ENCODE peak calls at places on chromosome 16, in four cellular contexts. A is aorta, B is AG04449, L is ACHN. F is an unnamed sample.

GRCh38 chr16:3882531-3882930 is 2.0 kb upstream of the CREBBP start:
- DNase-seq in L (no peak), B (no peak), A (no peak), F (no peak)

GRCh38 chr16:6375471-6376075 is 957.1 kb upstream of the RBFOX1 start:
- DNase-seq in A (no peak), L (no peak), B (no peak), F (no peak)

GRCh38 chr16:86524029-86524428 is 13.7 kb downstream of the FOXF1 start:
- DNase-seq in A (no peak), B (no peak), L (no peak), F (no peak)

GRCh38 chr16:12567602-12568001 is 236.1 kb downstream of the CPPED1 start:
- DNase-seq in A (no peak), B (no peak), L (no peak), F (no peak)

GRCh38 chr16:87499189-87499486 is 6.3 kb upstream of the ZCCHC14 start:
- DNase-seq in L (peak), A (no peak), B (peak), F (no peak)

GRCh38 chr16:16162591-16162990 is 60.7 kb downstream of the ABCC6 start:
- DNase-seq in B (no peak), A (no peak), L (no peak), F (no peak)

GRCh38 chr16:47774661-47775060 is 313.5 kb downstream of the PHKB start:
- DNase-seq in A (no peak), L (no peak), B (no peak), F (peak)

GRCh38 chr16:31351937-31352315 is 3.0 kb upstream of the ITGAX start:
- DNase-seq in B (no peak), A (peak), L (no peak), F (peak)

GRCh38 chr16:67169642-67170167 is 633 bp upstream of the NOL3 start:
- DNase-seq in L (peak), A (no peak), B (no peak), F (peak)

GRCh38 chr16:63752347-63752746 is 1369.5 kb downstream of the CDH11 start:
- DNase-seq in L (no peak), B (no peak), A (no peak), F (no peak)

GRCh38 chr16:57115504-57116182 is 23.3 kb downstream of the CPNE2 start:
- DNase-seq in A (peak), L (no peak), B (no peak), F (peak)

GRCh38 chr16:54347961-54348360 is 61.4 kb upstream of the IRX3 start:
- DNase-seq in A (no peak), B (no peak), L (no peak), F (no peak)

GRCh38 chr16:6611535-6611934 is 721.1 kb upstream of the RBFOX1 start:
- DNase-seq in A (no peak), B (no peak), L (peak), F (no peak)

GRCh38 chr16:23771027-23771426 is 16.2 kb downstream of the CHP2 start:
- DNase-seq in L (no peak), A (no peak), B (no peak), F (no peak)